ENCODE peak calls at places on chromosomes 1 and 21, in ten cellular contexts. E, N, K, Z, Y, L, F, M, U and B are unnamed samples. For H3K27me3, the result is how much of the 10 kb centered on the place peaks cover.

GRCh38 chr1:222095606-222096475 is 354.0 kb upstream of the DUSP10 start:
- DNase-seq in E (no peak), N (no peak), K (peak), Z (no peak), Y (no peak), L (no peak), F (peak), M (no peak), U (peak), B (peak)

GRCh38 chr1:230875370-230875769 is 7.0 kb upstream of the C1orf198 start:
- DNase-seq in E (no peak), N (no peak), K (no peak), Z (no peak), Y (no peak), L (no peak), F (no peak), M (no peak), U (no peak), B (no peak)

GRCh38 chr1:207903767-207904166 is 7.2 kb downstream of the CD34 start:
- DNase-seq in E (no peak), N (no peak), K (no peak), Z (no peak), Y (no peak), L (no peak), F (no peak), M (no peak), U (no peak), B (no peak)

GRCh38 chr1:30449003-30449402 is 274.4 kb downstream of the MATN1 start:
- DNase-seq in E (no peak), N (no peak), K (no peak), Z (peak), Y (no peak), L (no peak), F (no peak), M (no peak), U (no peak), B (no peak)

GRCh38 chr1:220884981-220885918 is 6.0 kb downstream of the HLX start:
- DNase-seq in E (no peak), N (no peak), K (no peak), Z (no peak), Y (no peak), L (no peak), F (peak), M (no peak), U (no peak), B (no peak)

GRCh38 chr1:69913967-69914366 is 291.4 kb downstream of the LRRC40 start:
- DNase-seq in E (no peak), N (no peak), K (no peak), Z (no peak), Y (no peak), L (no peak), F (no peak), M (peak), U (no peak), B (no peak)

GRCh38 chr1:207605444-207606361 is 39.2 kb upstream of the CR1L start:
- DNase-seq in E (no peak), N (no peak), K (no peak), Z (no peak), Y (no peak), L (no peak), F (no peak), M (no peak), U (no peak), B (no peak)

GRCh38 chr1:241738710-241739109 is 86.6 kb downstream of the WDR64 start:
- DNase-seq in E (no peak), N (no peak), K (no peak), Z (no peak), Y (no peak), L (no peak), F (no peak), M (no peak), U (no peak), B (no peak)

GRCh38 chr1:209411491-209411929 is 172.0 kb upstream of the CAMK1G start:
- DNase-seq in E (no peak), N (no peak), K (no peak), Z (no peak), Y (no peak), L (no peak), F (no peak), M (peak), U (no peak), B (no peak)

GRCh38 chr1:93609536-93609935 is 72.1 kb downstream of the BCAR3 start:
- DNase-seq in E (no peak), N (no peak), K (no peak), Z (no peak), Y (no peak), L (no peak), F (no peak), M (no peak), U (no peak), B (no peak)

GRCh38 chr21:42336065-42336464 is 14.7 kb downstream of the TFF2 start:
- DNase-seq in E (no peak), N (no peak), K (no peak), Z (no peak), Y (no peak), L (no peak), F (peak), M (peak), U (no peak), B (no peak)

GRCh38 chr1:110171134-110171733 is 20.9 kb downstream of the SLC6A17 start:
- DNase-seq in E (no peak), N (no peak), K (no peak), Z (no peak), Y (no peak), L (no peak), F (no peak), M (peak), U (no peak), B (no peak)

GRCh38 chr1:202229376-202229775 is 35.8 kb downstream of the LGR6 start:
- DNase-seq in E (no peak), N (no peak), K (no peak), Z (no peak), Y (no peak), L (no peak), F (no peak), M (no peak), U (no peak), B (no peak)

GRCh38 chr1:227781314-227781930 is 34.1 kb upstream of the PRSS38 start:
- DNase-seq in E (no peak), N (no peak), K (no peak), Z (no peak), Y (no peak), L (no peak), F (no peak), M (no peak), U (no peak), B (no peak)

GRCh38 chr1:227925582-227926198 is 22.0 kb downstream of the WNT9A start:
- DNase-seq in E (no peak), N (no peak), K (no peak), Z (no peak), Y (no peak), L (no peak), F (no peak), M (no peak), U (no peak), B (no peak)

GRCh38 chr1:69929278-69930057 is 275.9 kb downstream of the LRRC40 start:
- DNase-seq in E (no peak), N (no peak), K (no peak), Z (no peak), Y (no peak), L (no peak), F (no peak), M (no peak), U (no peak), B (no peak)

GRCh38 chr1:193539731-193540459 is 353.5 kb upstream of the B3GALT2 start:
- DNase-seq in E (no peak), N (no peak), K (no peak), Z (no peak), Y (no peak), L (no peak), F (no peak), M (no peak), U (no peak), B (no peak)

GRCh38 chr1:205918955-205919746 is 24.1 kb downstream of the SLC26A9 start:
- DNase-seq in E (peak), N (peak), K (peak), Z (peak), Y (peak), L (peak), F (peak), M (peak), U (peak), B (peak)

GRCh38 chr1:18293291-18293690 is 185.7 kb downstream of the IGSF21 start:
- DNase-seq in E (no peak), N (no peak), K (no peak), Z (no peak), Y (no peak), L (no peak), F (no peak), M (no peak), U (no peak), B (no peak)

GRCh38 chr1:179082308-179083030 is 599 bp downstream of the TOR3A start:
- DNase-seq in E (no peak), N (no peak), K (peak), Z (peak), Y (no peak), L (peak), F (peak), M (no peak), U (peak), B (no peak)

GRCh38 chr1:95197616-95198252 is 36.3 kb upstream of the RWDD3 start:
- DNase-seq in E (no peak), N (no peak), K (no peak), Z (no peak), Y (no peak), L (no peak), F (peak), M (peak), U (no peak), B (no peak)

GRCh38 chr1:110130113-110130591 is 17.9 kb downstream of the UBL4B start:
- DNase-seq in E (no peak), N (no peak), K (no peak), Z (no peak), Y (no peak), L (no peak), F (peak), M (no peak), U (no peak), B (no peak)

GRCh38 chr1:172662464-172663109 is 3.7 kb downstream of the FASLG start:
- DNase-seq in E (no peak), N (no peak), K (no peak), Z (no peak), Y (no peak), L (peak), F (no peak), M (peak), U (peak), B (no peak)

GRCh38 chr1:81432089-81432488 is 368.6 kb upstream of the ADGRL2 start:
- DNase-seq in E (no peak), N (no peak), K (no peak), Z (no peak), Y (no peak), L (no peak), F (peak), M (no peak), U (no peak), B (no peak)

GRCh38 chr1:194940336-194940735 is 1667.9 kb downstream of the KCNT2 start:
- DNase-seq in E (no peak), N (no peak), K (no peak), Z (no peak), Y (no peak), L (no peak), F (no peak), M (no peak), U (no peak), B (no peak)

GRCh38 chr1:12450090-12450764 is 167.8 kb downstream of the DHRS3 start:
- DNase-seq in E (no peak), N (no peak), K (no peak), Z (no peak), Y (no peak), L (no peak), F (no peak), M (no peak), U (no peak), B (no peak)

GRCh38 chr1:82874041-82874440 is 1073.3 kb downstream of the ADGRL2 start:
- DNase-seq in E (no peak), N (no peak), K (no peak), Z (no peak), Y (no peak), L (no peak), F (no peak), M (no peak), U (no peak), B (no peak)

GRCh38 chr1:202076050-202076511 is 46.6 kb upstream of the GPR37L1 start:
- DNase-seq in E (no peak), N (no peak), K (no peak), Z (no peak), Y (no peak), L (no peak), F (no peak), M (peak), U (no peak), B (no peak)

GRCh38 chr1:17232759-17233661 is 15.9 kb upstream of the PADI3 start:
- DNase-seq in E (no peak), N (no peak), K (no peak), Z (no peak), Y (no peak), L (no peak), F (no peak), M (peak), U (no peak), B (no peak)

GRCh38 chr1:221532071-221532755 is 209.7 kb downstream of the DUSP10 start:
- DNase-seq in E (no peak), N (no peak), K (no peak), Z (no peak), Y (no peak), L (no peak), F (no peak), M (peak), U (no peak), B (peak)

GRCh38 chr1:55073187-55073916 is 34.0 kb downstream of the PCSK9 start:
- DNase-seq in E (no peak), N (no peak), K (no peak), Z (no peak), Y (no peak), L (no peak), F (no peak), M (no peak), U (no peak), B (no peak)

GRCh38 chr1:187383366-187383765 is 554.6 kb downstream of the PLA2G4A start:
- DNase-seq in E (no peak), N (no peak), K (no peak), Z (no peak), Y (no peak), L (no peak), F (peak), M (no peak), U (no peak), B (no peak)

GRCh38 chr1:41955461-41956159 is 36.9 kb upstream of the HIVEP3 start:
- DNase-seq in E (no peak), N (no peak), K (peak), Z (no peak), Y (no peak), L (no peak), F (peak), M (peak), U (no peak), B (peak)

GRCh38 chr1:94298861-94299260 is 61.5 kb upstream of the ARHGAP29 start:
- DNase-seq in E (no peak), N (no peak), K (no peak), Z (peak), Y (no peak), L (no peak), F (no peak), M (no peak), U (no peak), B (no peak)

GRCh38 chr1:183817576-183818288 is 12.8 kb downstream of the RGL1 start:
- DNase-seq in E (no peak), N (no peak), K (no peak), Z (no peak), Y (no peak), L (no peak), F (no peak), M (no peak), U (no peak), B (no peak)

GRCh38 chr1:212520746-212521145 is 87.8 kb upstream of the ATF3 start:
- DNase-seq in E (no peak), N (no peak), K (no peak), Z (no peak), Y (no peak), L (no peak), F (no peak), M (no peak), U (no peak), B (no peak)
- H3K27ac ChIP-seq in E (no peak), N (no peak), K (no peak), Z (no peak), Y (no peak), L (no peak), F (no peak), M (no peak), U (no peak), B (no peak)

GRCh38 chr1:10888289-10888688 is 91.8 kb upstream of the CASZ1 start:
- DNase-seq in E (no peak), N (no peak), K (no peak), Z (no peak), Y (no peak), L (no peak), F (no peak), M (no peak), U (no peak), B (no peak)

GRCh38 chr1:10890391-10891073 is 94.1 kb upstream of the CASZ1 start:
- DNase-seq in E (no peak), N (no peak), K (no peak), Z (no peak), Y (no peak), L (no peak), F (no peak), M (no peak), U (no peak), B (peak)

GRCh38 chr1:10889628-10890353 is 93.3 kb upstream of the CASZ1 start:
- DNase-seq in E (no peak), N (no peak), K (no peak), Z (no peak), Y (no peak), L (no peak), F (no peak), M (no peak), U (no peak), B (no peak)

GRCh38 chr1:10891081-10891480 is 94.6 kb upstream of the CASZ1 start:
- DNase-seq in E (no peak), N (no peak), K (no peak), Z (no peak), Y (no peak), L (no peak), F (no peak), M (no peak), U (no peak), B (no peak)

DNA sequence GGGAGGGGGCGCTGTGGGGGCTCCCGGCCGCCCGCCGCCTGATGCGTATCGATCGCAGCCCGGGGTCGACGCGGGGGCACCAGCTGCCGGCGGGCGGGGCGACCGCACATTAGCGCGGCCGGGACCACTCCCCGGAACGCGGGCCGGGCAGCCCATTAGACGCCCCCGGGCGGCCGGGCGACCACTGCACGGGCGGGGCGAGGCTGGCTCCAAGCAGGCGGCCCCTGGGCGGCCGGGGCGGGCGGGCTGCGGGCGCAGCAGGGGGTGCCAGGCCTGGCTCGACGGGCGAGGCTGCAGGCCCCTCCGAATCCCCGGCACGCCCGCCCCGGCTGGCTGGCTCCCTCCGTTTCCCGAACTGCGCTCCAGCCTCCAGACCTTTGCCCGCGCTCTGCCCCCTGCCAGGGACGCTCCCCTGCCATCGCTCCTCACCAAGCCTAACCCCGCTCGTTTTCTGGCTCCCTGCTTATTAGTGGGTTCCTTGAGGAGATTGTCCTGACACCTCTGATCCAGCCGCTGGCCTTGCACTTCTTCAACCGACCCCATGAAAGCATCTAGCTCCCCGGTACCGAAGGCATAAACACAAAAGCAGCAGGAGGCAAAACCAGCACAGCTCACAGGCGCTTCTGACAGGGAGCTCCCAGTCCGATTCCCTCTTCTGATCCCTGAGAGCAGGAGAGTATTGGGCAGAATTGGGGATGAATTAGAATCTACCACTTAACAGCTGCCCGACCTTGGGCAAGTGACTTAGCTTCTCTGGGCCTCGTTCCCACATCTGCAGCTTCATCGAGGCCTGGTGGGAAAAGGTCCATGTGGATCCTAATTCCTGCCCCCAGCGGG is 92.6 kb upstream of the CASZ1 start:
- DNase-seq in E (no peak), N (no peak), K (no peak), Z (no peak), Y (no peak), L (no peak), F (peak), M (no peak), U (no peak), B (no peak)
- H3K27me3 ChIP-seq in E (under half), N (under half), K (under half), Z (under half), Y (under half), L (under half), F (under half), M (under half), U (under half), B (under half)

DNA sequence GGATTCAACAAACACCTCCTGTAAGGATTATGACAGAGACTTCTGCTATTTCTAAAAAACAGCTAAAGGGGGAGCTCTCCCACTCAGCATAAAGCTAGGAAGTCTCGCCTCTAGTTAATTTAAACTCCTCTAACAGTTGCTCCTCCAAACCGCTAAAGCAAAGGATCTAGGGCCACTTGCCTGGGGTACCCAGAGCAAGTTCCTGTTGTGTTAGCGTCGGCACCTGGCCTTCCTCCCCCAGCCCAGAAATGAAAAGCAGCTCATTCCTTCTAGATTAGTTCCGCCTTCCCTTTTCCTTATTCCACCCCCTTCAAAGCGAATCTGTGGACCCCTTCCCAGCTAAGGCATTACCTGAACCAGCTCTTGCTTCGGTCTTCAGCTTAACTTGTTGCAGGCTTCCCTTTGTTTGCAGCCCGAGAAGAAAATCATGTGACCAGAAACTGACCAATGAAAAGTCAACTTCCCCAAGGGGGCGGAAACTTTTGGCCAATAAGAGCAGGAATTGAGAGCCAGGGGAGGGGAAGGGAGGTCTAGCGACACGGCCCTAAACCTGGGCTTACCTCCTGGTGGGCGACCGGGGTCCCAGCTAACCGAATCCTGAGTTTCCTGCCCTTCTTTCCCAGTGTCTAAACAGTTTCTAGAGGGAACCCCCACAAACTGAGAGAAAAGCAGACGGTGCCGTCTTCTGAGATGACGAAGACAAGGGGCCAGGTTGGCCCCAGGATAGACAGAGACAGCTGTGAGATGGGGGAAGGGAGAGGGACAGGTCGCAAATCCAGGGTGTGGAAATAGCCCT is at the start of gene PBXIP1:
- DNase-seq in E (peak), N (peak), K (peak), Z (peak), Y (peak), L (peak), F (peak), M (peak), U (peak), B (peak)
- H3K27ac ChIP-seq in E (peak), N (peak), K (peak), Z (peak), Y (peak), L (peak), F (peak), M (peak), U (peak), B (peak)

GRCh38 chr1:26983863-26984262 is 9.6 kb upstream of the TRNP1 start:
- DNase-seq in E (no peak), N (no peak), K (no peak), Z (no peak), Y (no peak), L (no peak), F (no peak), M (no peak), U (no peak), B (no peak)

GRCh38 chr1:26981146-26981846 is 12.2 kb upstream of the TRNP1 start:
- DNase-seq in E (no peak), N (no peak), K (no peak), Z (no peak), Y (no peak), L (no peak), F (no peak), M (no peak), U (no peak), B (no peak)

GRCh38 chr1:26978893-26979292 is 14.6 kb upstream of the TRNP1 start:
- DNase-seq in E (no peak), N (no peak), K (no peak), Z (no peak), Y (no peak), L (no peak), F (no peak), M (no peak), U (no peak), B (no peak)

GRCh38 chr1:26986658-26987057 is 6.8 kb upstream of the TRNP1 start:
- DNase-seq in E (no peak), N (no peak), K (no peak), Z (no peak), Y (no peak), L (no peak), F (no peak), M (no peak), U (no peak), B (no peak)

DNA sequence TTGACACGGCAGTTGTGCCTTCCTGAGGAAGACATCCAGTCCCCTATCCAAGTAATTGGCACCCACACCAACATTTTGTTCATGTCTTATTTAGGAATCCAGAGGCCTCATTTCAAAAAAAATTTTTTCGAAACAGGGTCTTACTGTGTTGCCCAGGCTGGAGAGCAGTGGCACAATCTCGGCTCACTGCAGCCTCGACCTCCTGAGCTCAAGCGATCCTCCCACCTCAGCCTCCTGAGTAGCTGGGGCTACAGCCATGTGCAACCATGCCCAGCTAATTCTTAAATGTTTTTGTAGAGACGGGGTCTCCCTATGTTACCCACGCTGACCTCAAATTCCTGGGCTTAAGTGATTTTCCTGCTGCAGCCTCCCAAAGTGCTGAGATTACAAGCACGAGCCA is 9.2 kb upstream of the TRNP1 start:
- DNase-seq in E (no peak), N (no peak), K (no peak), Z (no peak), Y (no peak), L (no peak), F (no peak), M (no peak), U (no peak), B (no peak)
- H3K27me3 ChIP-seq in E (under half), N (under half), K (under half), Z (under half), Y (under half), L (under half), F (under half), M (under half), U (under half), B (under half)